ENCODE peak calls at places on chromosomes 11 and 22, in four cellular contexts. H, A, I and Z are unnamed samples.

GRCh38 chr11:44758996-44759395 is 32.2 kb downstream of the TSPAN18 start:
- DNase-seq in A (no peak), I (no peak), H (no peak), Z (no peak)

GRCh38 chr22:40238425-40239344 is 61.0 kb downstream of the TNRC6B start:
- DNase-seq in A (no peak), I (no peak), H (no peak), Z (peak; percentile 74)

GRCh38 chr11:119368121-119369034 is 13.1 kb downstream of the USP2 start:
- DNase-seq in H (peak; percentile 85), I (no peak), A (peak; percentile 93), Z (no peak)

GRCh38 chr11:69599502-69599901 is 41.5 kb upstream of the CCND1 start:
- DNase-seq in H (no peak), A (no peak), I (no peak), Z (no peak)

GRCh38 chr11:95084509-95084908 is 5.1 kb upstream of the ENDOD1 start:
- DNase-seq in I (no peak), A (no peak), H (peak; percentile 44), Z (no peak)

GRCh38 chr11:69003301-69003865 is 9.7 kb downstream of the MRGPRF start:
- DNase-seq in A (no peak), H (no peak), I (no peak), Z (no peak)

GRCh38 chr11:102824541-102824940 is 18.9 kb downstream of the MMP3 start:
- DNase-seq in A (no peak), I (no peak), H (no peak), Z (no peak)

GRCh38 chr11:61968758-61969390 is 1.4 kb upstream of the FTH1 start:
- DNase-seq in H (no peak), A (no peak), I (no peak), Z (no peak)

GRCh38 chr11:93020248-93021088 is 51.0 kb downstream of the MTNR1B start:
- DNase-seq in H (no peak), A (no peak), I (no peak), Z (peak; percentile 50)

GRCh38 chr11:17683378-17684161 is 35.8 kb upstream of the MYOD1 start:
- DNase-seq in I (no peak), H (no peak), A (peak; percentile 42), Z (peak; percentile 72)

GRCh38 chr11:116793476-116794096 is 1.9 kb upstream of the APOA5 start:
- DNase-seq in I (no peak), A (no peak), H (no peak), Z (no peak)

GRCh38 chr22:46865642-46866041 is 103.2 kb downstream of the TBC1D22A start:
- DNase-seq in A (no peak), I (no peak), H (peak; percentile 12), Z (no peak)

GRCh38 chr11:114125959-114126358 is 66.4 kb downstream of the ZBTB16 start:
- DNase-seq in I (no peak), A (no peak), H (no peak), Z (no peak)

GRCh38 chr11:110955797-110956196 is 243.6 kb upstream of the ARHGAP20 start:
- DNase-seq in A (no peak), I (no peak), H (no peak), Z (no peak)

GRCh38 chr11:69841859-69842698 is 22.9 kb upstream of the FGF3 start:
- DNase-seq in I (no peak), H (peak; percentile 45), A (no peak), Z (no peak)

GRCh38 chr22:41305646-41306045 is 4.3 kb downstream of the ZC3H7B start:
- DNase-seq in H (no peak), A (no peak), I (no peak), Z (peak; percentile 82)

GRCh38 chr22:26845016-26845728 is 187.8 kb downstream of the MIAT start:
- DNase-seq in A (no peak), I (no peak), H (no peak), Z (peak; percentile 31)

GRCh38 chr22:22111267-22111751 is 128.7 kb upstream of the TOP3B start:
- DNase-seq in H (peak; percentile 96), A (no peak), I (peak; percentile 86), Z (no peak)

GRCh38 chr22:36067237-36067558 is 38.6 kb upstream of the RBFOX2 start:
- DNase-seq in A (no peak), H (no peak), I (no peak), Z (no peak)

GRCh38 chr11:2724653-2725366 is 25.0 kb upstream of the KCNQ1OT1 start:
- DNase-seq in H (no peak), I (no peak), A (no peak), Z (no peak)

GRCh38 chr11:114343493-114343892 is 47.3 kb downstream of the NNMT start:
- DNase-seq in I (no peak), A (no peak), H (no peak), Z (no peak)

DNA sequence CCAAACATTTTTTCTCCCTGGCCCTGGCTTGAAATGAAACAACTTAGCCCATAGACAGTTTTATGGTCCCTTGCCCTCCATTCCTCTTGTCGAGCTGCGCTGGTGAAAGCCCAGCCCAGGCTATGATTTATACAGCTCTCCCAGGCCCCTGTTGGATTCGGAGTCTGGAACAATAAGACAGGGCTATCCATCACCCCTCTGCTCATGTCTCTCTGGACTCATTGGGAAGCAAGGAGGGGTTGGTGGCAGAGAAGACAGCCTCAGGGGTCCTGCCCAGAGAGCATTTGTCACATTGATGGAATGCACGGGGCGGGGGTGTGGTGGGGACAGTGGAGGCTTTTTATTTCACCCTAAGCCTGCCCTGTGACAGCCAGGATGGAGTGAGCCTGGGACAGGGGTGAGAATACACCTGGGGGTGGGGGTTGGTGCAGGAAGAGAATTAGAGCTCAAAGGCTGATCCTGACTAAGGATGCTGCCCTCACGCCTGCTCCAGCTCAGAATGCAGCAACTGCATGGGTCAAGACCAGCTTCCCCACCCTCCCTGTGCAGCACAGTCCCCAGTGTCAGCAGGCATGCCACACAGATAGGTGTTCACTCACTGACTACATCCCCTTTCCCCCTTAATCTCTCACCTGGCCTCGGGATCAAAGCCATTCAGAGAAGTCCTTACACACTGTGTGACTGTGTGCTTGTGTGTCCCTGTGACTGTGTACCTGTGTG is 10.0 kb upstream of the PKNOX2 start:
- DNase-seq in H (no peak), A (no peak), I (no peak), Z (no peak)
- TF ChIP-seq EZH2 in H (no peak), A (no peak), I (no peak), Z (no peak)

DNA sequence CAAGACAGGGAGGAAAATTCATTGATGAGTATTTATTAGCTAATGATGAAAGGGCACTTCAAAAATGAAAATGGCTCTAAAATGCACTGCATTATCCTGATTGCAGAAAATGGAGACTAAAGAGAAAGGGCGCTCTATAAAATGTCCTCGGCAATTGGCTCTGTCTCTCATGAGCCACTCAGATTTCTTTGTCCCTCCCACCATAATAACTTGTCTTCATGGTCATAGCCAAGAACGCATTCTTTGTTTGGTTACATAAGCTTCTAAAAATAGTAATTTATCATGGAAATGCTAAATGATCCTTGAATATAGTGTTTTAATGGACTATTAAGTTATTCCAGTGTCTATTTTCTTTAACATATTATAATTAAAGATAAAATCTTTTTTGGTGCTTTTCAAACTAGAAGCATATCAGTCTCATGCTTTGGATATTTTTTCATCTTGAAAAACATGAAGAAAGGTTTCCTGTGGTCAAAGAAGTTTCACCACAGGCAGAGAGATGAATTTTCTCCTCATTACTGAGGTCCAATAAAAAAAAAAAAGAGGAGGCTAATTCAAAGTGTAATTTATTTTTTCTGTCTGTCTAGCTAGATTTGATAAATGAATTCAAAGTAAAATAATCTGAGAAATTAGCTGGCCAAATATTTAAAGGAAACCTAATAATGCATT is 238.1 kb upstream of the BLID start:
- DNase-seq in H (no peak), I (no peak), A (no peak), Z (no peak)
- TF ChIP-seq POLR2AphosphoS5 in H (no peak), I (no peak), A (no peak), Z (no peak)

GRCh38 chr11:12626616-12627015 is 47.6 kb upstream of the TEAD1 start:
- DNase-seq in I (no peak), H (no peak), A (no peak), Z (no peak)
- TF ChIP-seq MYC in I (no peak), H (no peak), A (no peak), Z (no peak)

DNA sequence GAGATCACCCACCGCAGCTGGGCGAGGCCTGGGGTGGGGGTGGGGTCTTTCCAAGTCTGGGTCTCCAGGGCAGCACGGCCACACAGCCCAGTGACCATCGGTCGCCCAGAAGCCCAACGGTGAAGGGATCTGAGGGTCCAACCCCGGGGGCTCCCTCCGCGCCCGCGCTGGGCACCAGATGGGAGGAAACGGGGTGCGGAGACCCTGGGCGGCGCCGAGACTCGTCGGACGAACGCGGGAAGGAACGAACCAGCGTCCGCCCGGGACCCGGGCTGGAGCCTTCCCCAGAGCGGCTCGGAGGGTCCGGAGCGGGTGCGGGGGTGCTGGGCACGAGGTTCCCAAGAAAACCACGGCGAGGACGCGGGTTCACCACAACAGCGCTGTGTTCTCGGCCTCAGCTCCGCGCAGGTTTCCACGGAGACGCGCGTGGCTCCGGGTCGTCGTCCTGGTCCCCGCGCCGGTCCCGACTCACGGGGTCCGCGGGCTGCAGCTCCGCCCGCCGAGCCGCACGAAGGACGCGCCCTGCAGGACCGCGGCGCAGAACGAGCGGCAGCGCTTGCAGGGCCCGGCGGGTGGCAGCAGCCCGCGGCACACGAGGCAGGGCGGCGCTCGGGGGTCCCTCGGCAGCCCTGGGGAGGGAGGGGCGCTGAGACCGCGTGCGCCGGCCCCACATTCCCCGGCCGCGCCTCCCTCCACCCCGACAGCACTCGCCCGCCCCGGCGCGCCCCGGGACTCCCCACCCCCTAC is 2.3 kb upstream of the IL17REL start:
- DNase-seq in I (no peak), H (no peak), A (no peak), Z (no peak)
- TF ChIP-seq EZH2 in I (no peak), H (no peak), A (no peak), Z (peak; percentile 94)

DNA sequence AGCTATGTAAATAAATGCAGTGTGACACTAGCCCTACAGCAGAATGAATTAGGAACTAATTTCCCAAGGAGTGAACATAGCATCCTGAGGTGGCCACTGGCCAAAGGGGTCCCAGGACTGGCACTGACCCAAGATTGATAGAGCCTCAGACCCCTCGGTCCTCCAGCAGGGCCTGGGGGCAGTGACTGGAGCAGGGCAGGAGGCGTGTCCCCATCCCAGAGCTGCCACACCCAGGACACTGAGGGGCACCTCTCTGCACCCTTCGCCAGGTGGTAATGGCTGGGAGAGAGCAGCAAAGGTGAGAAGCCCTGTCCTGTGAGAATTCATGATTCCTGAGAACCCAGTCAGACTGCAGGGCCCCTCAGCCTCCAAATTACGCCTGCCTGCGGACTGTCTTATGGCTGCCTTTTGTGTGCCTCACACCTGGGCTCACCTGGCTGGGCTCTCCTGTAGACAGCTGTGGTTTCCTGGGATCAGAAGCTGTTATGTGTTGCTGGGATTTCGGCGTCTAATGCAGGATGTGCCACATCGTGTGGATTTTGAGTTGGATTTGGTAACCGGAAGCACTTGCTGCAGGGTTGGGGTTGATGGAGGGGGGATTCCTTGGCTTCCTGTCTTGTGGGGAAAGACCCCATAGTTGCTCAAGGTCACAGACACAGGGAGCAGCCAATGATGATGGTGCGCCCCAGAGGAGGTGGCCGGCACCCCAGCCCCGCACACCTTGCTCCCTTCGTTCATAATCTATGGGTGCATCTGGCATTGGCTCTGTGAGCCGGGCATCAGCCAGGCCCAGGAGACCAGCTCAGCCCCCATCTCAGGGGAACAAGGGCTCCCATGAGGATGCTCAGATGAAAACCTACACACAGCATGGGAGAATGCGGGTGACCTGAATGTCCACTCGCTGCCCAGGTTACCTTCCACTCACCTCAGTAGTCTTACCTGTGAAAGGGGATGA is 582.9 kb downstream of the BRD1 start:
- DNase-seq in H (no peak), I (no peak), A (no peak), Z (no peak)
- TF ChIP-seq POLR2AphosphoS5 in H (no peak), I (no peak), A (no peak), Z (no peak)

GRCh38 chr22:43853328-43853931 is 8.9 kb downstream of the SULT4A1 start:
- DNase-seq in H (no peak), I (no peak), A (no peak), Z (no peak)
- TF ChIP-seq MYC in H (no peak), I (no peak), A (no peak), Z (no peak)